ENCODE peak calls at places on chromosome 2, in eight cellular contexts. Z is upper lobe of right lung; M is pancreas; E is bronchial epithelial cell; J is CD4-positive, alpha-beta memory T cell; A is ascending aorta; Y is A549; H is epithelial cell of esophagus. R is an unnamed sample.

GRCh38 chr2:128635361-128635900 is 316.8 kb upstream of the HS6ST1 start:
- DNase-seq in Y (no peak), A (no peak), E (no peak), H (no peak), Z (peak), M (peak), J (no peak), R (no peak)

GRCh38 chr2:204763974-204764703 is 218.9 kb downstream of the PARD3B start:
- DNase-seq in E (peak), Y (peak), Z (no peak), A (no peak), M (no peak), H (peak), J (no peak), R (peak)

GRCh38 chr2:166373951-166374350 is 1.8 kb downstream of the SCN9A start:
- DNase-seq in H (peak), M (no peak), J (no peak), A (no peak), Z (no peak), E (peak), Y (peak), R (peak)

GRCh38 chr2:31012384-31012783 is 125.9 kb downstream of the GALNT14 start:
- DNase-seq in A (no peak), M (no peak), Y (no peak), Z (no peak), E (peak), J (no peak), H (peak), R (peak)

GRCh38 chr2:65351234-65351947 is 81.0 kb downstream of the SPRED2 start:
- DNase-seq in Z (no peak), A (no peak), E (no peak), M (no peak), Y (no peak), J (no peak), H (no peak), R (no peak)

GRCh38 chr2:17780546-17780945 is 26.6 kb downstream of the GEN1 start:
- DNase-seq in J (no peak), A (no peak), H (no peak), Y (no peak), M (no peak), E (no peak), Z (no peak), R (no peak)

GRCh38 chr2:132448771-132449170 is 32.2 kb downstream of the GPR39 start:
- DNase-seq in M (no peak), Z (no peak), Y (peak), E (peak), A (no peak), H (peak), J (no peak), R (no peak)

GRCh38 chr2:60553992-60554648 is 666 bp upstream of the BCL11A start:
- DNase-seq in A (no peak), H (peak), M (peak), E (no peak), J (no peak), Z (peak), Y (peak), R (peak)

GRCh38 chr2:200297100-200297499 is 9.4 kb upstream of the SPATS2L start:
- DNase-seq in M (no peak), H (no peak), Z (no peak), A (no peak), Y (no peak), E (no peak), J (no peak), R (no peak)

GRCh38 chr2:98334439-98335078 is 11.7 kb upstream of the CNGA3 start:
- DNase-seq in H (peak), Y (peak), Z (no peak), A (no peak), J (no peak), M (no peak), E (peak), R (peak)
- H3K4me3 ChIP-seq in H (no peak), Y (no peak), Z (no peak), A (no peak), J (no peak), M (no peak), E (no peak), R (no peak)

GRCh38 chr2:182868049-182868422 is 1.6 kb upstream of the FRZB start:
- DNase-seq in J (no peak), A (no peak), E (no peak), Y (no peak), Z (no peak), H (no peak), M (no peak), R (no peak)

GRCh38 chr2:182867411-182868048 is 1.1 kb upstream of the FRZB start:
- DNase-seq in M (no peak), Y (no peak), J (no peak), Z (no peak), E (no peak), H (no peak), A (no peak), R (no peak)

GRCh38 chr2:182866095-182866460 is 359 bp downstream of the FRZB start:
- DNase-seq in H (no peak), Z (no peak), A (no peak), E (no peak), M (no peak), Y (no peak), J (no peak), R (no peak)

GRCh38 chr2:182868423-182868822 is 2.0 kb upstream of the FRZB start:
- DNase-seq in E (no peak), J (no peak), H (no peak), Y (no peak), Z (no peak), A (no peak), M (no peak), R (no peak)

DNA sequence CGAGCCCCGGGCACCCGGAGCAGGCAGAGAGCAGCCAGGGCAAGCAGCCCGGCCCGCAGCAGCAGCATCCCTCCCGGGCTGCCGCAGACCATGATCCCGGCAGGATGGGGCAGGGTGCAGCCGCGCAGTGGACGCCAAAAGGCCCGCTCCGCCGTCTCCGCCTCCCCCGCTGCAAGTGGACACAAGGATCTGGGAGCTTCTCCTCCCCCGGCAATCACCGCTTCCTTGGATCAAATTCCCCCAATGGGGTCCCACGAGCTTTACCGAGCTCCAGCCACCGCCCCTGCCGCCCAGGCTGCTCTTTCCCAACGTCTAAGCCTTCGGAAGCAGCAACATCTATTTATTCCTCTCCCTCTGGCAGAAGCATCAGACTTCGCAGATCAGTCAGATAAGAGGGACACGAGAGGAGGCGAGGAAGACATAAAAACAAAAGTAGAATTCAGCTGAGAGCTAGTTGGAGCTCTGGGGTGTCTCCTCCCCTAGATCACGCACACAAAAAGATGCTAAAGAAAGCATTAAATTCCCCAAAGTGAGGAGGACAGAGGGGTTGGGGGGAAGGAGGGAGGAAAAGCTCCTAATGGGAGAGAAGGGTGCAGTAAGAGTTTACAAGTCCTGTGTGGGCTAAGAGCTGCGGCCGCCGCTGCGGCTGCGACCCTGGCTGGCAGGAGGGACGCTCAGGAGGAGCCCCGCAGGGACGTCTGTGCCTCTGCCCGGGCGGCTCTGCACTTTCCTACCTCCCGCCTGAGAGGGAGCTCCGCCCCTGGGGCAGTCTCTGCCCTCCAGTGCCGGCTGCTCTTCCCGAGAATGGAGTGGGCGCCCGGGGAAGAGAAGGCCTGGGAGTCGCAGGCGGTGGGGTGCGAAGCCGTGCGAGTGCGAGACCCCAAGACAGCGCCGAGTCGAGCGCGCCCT is at the start of gene FRZB:
- DNase-seq in Z (peak), Y (no peak), E (no peak), H (peak), M (peak), J (no peak), A (peak), R (peak)
- H3K4me3 ChIP-seq in Z (peak), Y (peak), E (peak), H (peak), M (peak), J (no peak), A (peak), R (peak)

DNA sequence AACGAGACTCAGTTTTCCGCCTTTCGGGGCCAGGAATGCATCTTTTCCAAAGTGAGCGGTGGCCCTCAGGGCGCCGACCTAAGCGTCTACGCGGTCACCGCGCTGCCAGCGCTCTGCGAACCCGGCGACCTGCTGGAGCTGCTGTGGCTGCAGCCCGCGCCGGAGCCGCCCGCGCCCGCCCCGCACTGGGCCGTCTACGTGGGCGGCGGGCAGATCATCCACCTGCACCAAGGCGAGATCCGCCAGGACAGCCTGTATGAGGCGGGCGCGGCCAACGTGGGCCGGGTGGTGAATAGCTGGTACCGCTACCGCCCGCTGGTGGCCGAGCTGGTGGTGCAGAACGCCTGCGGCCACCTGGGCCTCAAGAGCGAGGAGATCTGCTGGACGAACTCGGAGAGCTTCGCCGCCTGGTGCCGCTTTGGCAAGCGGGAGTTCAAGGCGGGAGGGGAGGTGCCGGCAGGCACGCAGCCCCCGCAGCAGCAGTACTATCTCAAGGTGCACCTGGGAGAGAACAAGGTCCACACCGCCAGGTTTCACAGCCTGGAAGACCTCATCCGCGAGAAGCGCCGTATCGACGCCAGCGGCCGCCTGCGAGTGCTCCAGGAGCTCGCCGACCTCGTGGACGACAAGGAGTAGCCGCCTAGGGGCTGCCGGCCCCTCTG is 1.8 kb downstream of the LRATD1 start:
- DNase-seq in H (peak), J (no peak), M (peak), A (no peak), Z (peak), E (peak), Y (peak), R (peak)
- H3K4me3 ChIP-seq in H (peak), J (no peak), M (peak), A (peak), Z (peak), E (peak), Y (peak), R (peak)

GRCh38 chr2:70523672-70523995 is 30.0 kb downstream of the TGFA start:
- DNase-seq in M (no peak), H (no peak), Y (no peak), J (peak), Z (no peak), E (no peak), A (no peak), R (no peak)
- H3K4me3 ChIP-seq in M (no peak), H (no peak), Y (no peak), J (no peak), Z (no peak), E (no peak), A (no peak), R (no peak)

GRCh38 chr2:232487385-232488096 is at the start of gene ECEL1:
- DNase-seq in H (no peak), Y (no peak), M (no peak), A (no peak), E (no peak), Z (peak), J (no peak), R (no peak)
- H3K4me3 ChIP-seq in H (no peak), Y (peak), M (peak), A (peak), E (no peak), Z (no peak), J (no peak), R (no peak)

DNA sequence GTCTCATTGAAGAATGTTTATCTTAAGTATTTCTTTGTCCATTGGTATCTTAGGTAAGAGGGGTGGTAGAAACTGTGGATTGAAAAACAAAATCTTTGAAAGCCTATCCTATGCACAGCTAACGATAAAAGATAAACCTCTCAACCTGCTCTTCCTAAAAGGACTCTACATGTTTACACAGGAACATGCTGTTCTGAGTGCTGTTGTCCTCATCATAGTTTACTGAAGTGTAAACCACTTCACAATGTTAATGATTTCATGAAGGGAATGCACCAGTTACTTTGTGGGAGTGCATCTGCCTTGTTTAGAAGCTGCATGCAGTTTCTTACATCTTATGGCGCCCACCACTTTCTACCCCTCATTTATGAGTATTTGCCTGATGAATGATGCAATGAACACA is 1.2 kb downstream of the ACMSD start:
- DNase-seq in E (no peak), H (no peak), Y (no peak), Z (no peak), A (no peak), M (no peak), J (no peak), R (no peak)
- H3K4me3 ChIP-seq in E (no peak), H (no peak), Y (no peak), Z (no peak), A (no peak), M (no peak), J (no peak), R (no peak)